ENCODE peak calls at places on chromosome 22, in seven cellular contexts. J is GM03348, D is sigmoid colon, P is progenitor cell of endocrine pancreas, H is IMR-90, F is RCC 7860, S is amygdala. U is an unnamed sample.

GRCh38 chr22:38262051-38262795 is 10.6 kb downstream of the TMEM184B start:
- DNase-seq in J (peak), D (peak), P (no peak), H (no peak), F (no peak), S (peak), U (no peak)

GRCh38 chr22:20109411-20110358 is 6.2 kb upstream of the RANBP1 start:
- DNase-seq in J (no peak), D (no peak), P (no peak), H (no peak), F (no peak), S (no peak), U (no peak)

GRCh38 chr22:32591620-32592019 is 117.0 kb downstream of the FBXO7 start:
- DNase-seq in J (peak), D (no peak), P (no peak), H (peak), F (peak), S (no peak), U (no peak)

GRCh38 chr22:24097961-24098391 is 83.3 kb upstream of the SUSD2 start:
- DNase-seq in J (no peak), D (peak), P (no peak), H (no peak), F (no peak), S (no peak), U (no peak)

GRCh38 chr22:47190276-47190956 is 428.0 kb downstream of the TBC1D22A start:
- DNase-seq in J (no peak), D (peak), P (no peak), H (no peak), F (no peak), S (no peak), U (no peak)

GRCh38 chr22:19455033-19455432 is 7.5 kb upstream of the C22orf39 start:
- DNase-seq in J (no peak), D (no peak), P (no peak), H (no peak), F (no peak), S (no peak), U (no peak)

GRCh38 chr22:36397081-36397766 is 9.5 kb upstream of the MYH9 start:
- DNase-seq in J (peak), D (no peak), P (no peak), H (peak), F (peak), S (no peak), U (peak)

GRCh38 chr22:46358766-46359165 is 23.3 kb downstream of the TRMU start:
- DNase-seq in J (no peak), D (no peak), P (no peak), H (no peak), F (no peak), S (no peak), U (no peak)

GRCh38 chr22:34068011-34068410 is 147.7 kb upstream of the LARGE1 start:
- DNase-seq in J (no peak), D (no peak), P (no peak), H (no peak), F (no peak), S (no peak), U (no peak)

GRCh38 chr22:33302049-33302545 is 243.9 kb upstream of the SYN3 start:
- DNase-seq in J (peak), D (peak), P (peak), H (peak), F (peak), S (peak), U (peak)

GRCh38 chr22:29780220-29780619 is 13.1 kb downstream of the UQCR10 start:
- DNase-seq in J (no peak), D (no peak), P (no peak), H (no peak), F (no peak), S (no peak), U (no peak)

GRCh38 chr22:27996981-27997380 is 77.9 kb upstream of the PITPNB start:
- DNase-seq in J (no peak), D (peak), P (no peak), H (no peak), F (no peak), S (no peak), U (no peak)

GRCh38 chr22:41551882-41552582 is 7.8 kb upstream of the POLR3H start:
- DNase-seq in J (no peak), D (no peak), P (no peak), H (no peak), F (no peak), S (no peak), U (no peak)

GRCh38 chr22:38180841-38181452 is 683 bp downstream of the PLA2G6 start:
- DNase-seq in J (no peak), D (no peak), P (no peak), H (no peak), F (no peak), S (no peak), U (peak)

GRCh38 chr22:31943976-31944699 is at the start of gene YWHAH:
- DNase-seq in J (peak), D (peak), P (peak), H (peak), F (peak), S (peak), U (peak)

GRCh38 chr22:22877523-22878210 is 9.9 kb upstream of the IGLL5 start:
- DNase-seq in J (peak), D (no peak), P (peak), H (peak), F (peak), S (no peak), U (peak)

GRCh38 chr22:33038131-33038772 is 19.9 kb downstream of the SYN3 start:
- DNase-seq in J (peak), D (no peak), P (no peak), H (no peak), F (no peak), S (no peak), U (peak)

GRCh38 chr22:37896181-37896592 is 9.9 kb upstream of the MICALL1 start:
- DNase-seq in J (no peak), D (no peak), P (no peak), H (peak), F (no peak), S (no peak), U (no peak)

GRCh38 chr22:24728790-24729637 is 45.5 kb downstream of the PIWIL3 start:
- DNase-seq in J (no peak), D (no peak), P (no peak), H (peak), F (no peak), S (no peak), U (no peak)

GRCh38 chr22:39663751-39664150 is 93.2 kb downstream of the CACNA1I start:
- DNase-seq in J (no peak), D (no peak), P (no peak), H (no peak), F (no peak), S (no peak), U (no peak)

GRCh38 chr22:49866646-49867045 is 13.0 kb downstream of the ZBED4 start:
- DNase-seq in J (no peak), D (no peak), P (no peak), H (no peak), F (no peak), S (no peak), U (no peak)

GRCh38 chr22:19843107-19843856 is 11.4 kb downstream of the GNB1L start:
- DNase-seq in J (no peak), D (peak), P (no peak), H (no peak), F (no peak), S (no peak), U (no peak)

GRCh38 chr22:31240011-31240410 is 27.9 kb downstream of the LIMK2 start:
- DNase-seq in J (no peak), D (no peak), P (no peak), H (peak), F (no peak), S (no peak), U (peak)

GRCh38 chr22:19844423-19845368 is 10.0 kb downstream of the GNB1L start:
- DNase-seq in J (peak), D (peak), P (no peak), H (peak), F (no peak), S (no peak), U (peak)

U was measured in adipocyte.